ENCODE peak calls at places on chromosomes 6 and 20, in eight cellular contexts. T is mesothelial cell of epicardium; I is bronchial epithelial cell; V is endothelial cell; P is body of pancreas; K is mammary epithelial cell; C is adrenal gland; Q is CD8-positive, alpha-beta T cell. H is an unnamed sample.
A peak's percentile ranks its signal among the peaks of the same experiment; 100 is the strongest.

GRCh38 chr20:51412991-51413471 is 129.5 kb downstream of the NFATC2 start:
- DNase-seq in C (no peak), P (no peak), V (no peak), I (no peak), K (no peak), Q (no peak), T (no peak), H (no peak)

GRCh38 chr20:60008130-60008808 is 50.0 kb downstream of the CDH26 start:
- DNase-seq in P (no peak), Q (no peak), V (no peak), C (no peak), K (no peak), I (no peak), T (no peak), H (peak; percentile 66)

GRCh38 chr6:163218361-163218894 is 196.1 kb upstream of the QKI start:
- DNase-seq in T (no peak), P (no peak), I (no peak), C (no peak), V (no peak), Q (no peak), K (no peak), H (no peak)

GRCh38 chr6:163327936-163328335 is 86.6 kb upstream of the QKI start:
- DNase-seq in T (no peak), I (no peak), Q (no peak), P (no peak), C (no peak), V (no peak), K (no peak), H (no peak)

GRCh38 chr6:152218887-152219286 is 411.4 kb downstream of the ESR1 start:
- DNase-seq in C (no peak), K (no peak), I (no peak), P (no peak), T (no peak), Q (no peak), V (no peak), H (no peak)

GRCh38 chr6:148599967-148600426 is 146.8 kb upstream of the UST start:
- DNase-seq in V (no peak), P (no peak), T (no peak), K (no peak), Q (no peak), I (no peak), C (no peak), H (no peak)

GRCh38 chr6:42199106-42199981 is 4.6 kb upstream of the GUCA1B start:
- DNase-seq in K (peak; percentile 14), V (no peak), T (no peak), C (no peak), P (no peak), Q (no peak), I (peak; percentile 26), H (no peak)

GRCh38 chr6:94446120-94446519 is 1026.8 kb upstream of the EPHA7 start:
- DNase-seq in K (no peak), I (no peak), P (no peak), Q (no peak), C (no peak), V (no peak), T (no peak), H (no peak)

GRCh38 chr20:16385891-16386290 is 187.4 kb downstream of the KIF16B start:
- DNase-seq in P (no peak), I (no peak), Q (no peak), T (no peak), V (no peak), K (no peak), C (no peak), H (no peak)

GRCh38 chr20:571754-572331 is 28.3 kb upstream of the CSNK2A1 start:
- DNase-seq in T (peak; percentile 44), C (peak; percentile 60), Q (no peak), K (no peak), V (peak; percentile 50), P (peak; percentile 43), I (no peak), H (no peak)

GRCh38 chr20:12598894-12599293 is 409.9 kb upstream of the SPTLC3 start:
- DNase-seq in V (no peak), Q (no peak), C (no peak), P (no peak), I (peak; percentile 9), T (no peak), K (no peak), H (no peak)

GRCh38 chr6:52538252-52538905 is 38.5 kb downstream of the TRAM2 start:
- DNase-seq in P (no peak), V (no peak), I (no peak), K (no peak), C (no peak), Q (no peak), T (no peak), H (no peak)

GRCh38 chr6:157755752-157756411 is 67.2 kb upstream of the SNX9 start:
- DNase-seq in P (no peak), I (no peak), C (no peak), K (no peak), T (no peak), Q (no peak), V (no peak), H (no peak)

DNA sequence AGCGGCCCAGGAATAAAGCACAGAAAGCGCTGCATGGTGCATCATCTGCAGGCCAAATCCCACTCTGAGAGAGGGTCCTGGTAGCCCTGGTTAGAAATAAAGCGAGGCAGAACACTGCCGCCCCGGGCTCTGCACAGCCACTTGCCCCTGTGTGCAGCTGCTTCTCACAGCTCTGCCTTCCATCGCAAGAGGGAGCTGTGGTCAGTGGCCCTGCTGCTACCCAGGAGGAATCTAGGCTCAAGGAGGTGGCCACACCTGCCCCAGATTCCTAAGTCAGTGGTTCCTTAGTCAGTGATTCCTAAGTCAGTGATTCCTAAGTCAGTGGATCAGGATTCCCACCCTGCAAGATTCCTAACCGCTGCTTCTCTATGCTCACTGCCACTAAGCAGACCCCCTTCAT is 8.8 kb downstream of the CDH4 start:
- DNase-seq in P (no peak), Q (no peak), T (no peak), I (peak; percentile 10), K (peak; percentile 29), V (no peak), C (no peak), H (no peak)
- TF ChIP-seq CTCF in P (no peak), Q (no peak), T (no peak), I (peak; percentile 38), K (no peak), V (no peak), C (no peak), H (no peak)

DNA sequence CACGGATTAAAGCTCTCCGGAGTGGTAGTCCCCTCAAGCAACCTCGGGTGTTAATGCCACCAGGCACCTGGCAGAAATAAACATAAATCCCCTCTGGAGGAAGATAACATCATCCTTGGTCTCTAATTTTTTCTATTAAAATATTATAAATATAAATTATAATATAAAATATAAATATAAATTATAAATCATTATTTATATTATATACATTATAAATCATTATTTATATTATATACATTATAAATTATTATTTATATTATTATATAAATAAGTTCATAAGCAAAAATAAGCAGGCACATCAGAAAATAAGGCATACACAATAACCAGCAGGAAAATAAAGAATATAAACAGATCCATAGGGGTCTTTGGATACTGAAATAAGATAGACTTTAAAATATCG is 39.2 kb downstream of the GABRR2 start:
- DNase-seq in T (no peak), P (no peak), I (no peak), K (no peak), V (no peak), Q (no peak), C (no peak), H (no peak)
- TF ChIP-seq CTCF in T (no peak), P (no peak), I (no peak), K (no peak), V (no peak), Q (no peak), C (no peak), H (no peak)

GRCh38 chr6:125781307-125781868 is 9.4 kb upstream of the NCOA7 start:
- DNase-seq in P (peak; percentile 33), Q (peak; percentile 72), T (no peak), K (no peak), I (no peak), C (no peak), V (no peak), H (no peak)
- TF ChIP-seq CTCF in P (no peak), Q (no peak), T (no peak), K (no peak), I (no peak), C (no peak), V (no peak), H (peak; percentile 49)

DNA sequence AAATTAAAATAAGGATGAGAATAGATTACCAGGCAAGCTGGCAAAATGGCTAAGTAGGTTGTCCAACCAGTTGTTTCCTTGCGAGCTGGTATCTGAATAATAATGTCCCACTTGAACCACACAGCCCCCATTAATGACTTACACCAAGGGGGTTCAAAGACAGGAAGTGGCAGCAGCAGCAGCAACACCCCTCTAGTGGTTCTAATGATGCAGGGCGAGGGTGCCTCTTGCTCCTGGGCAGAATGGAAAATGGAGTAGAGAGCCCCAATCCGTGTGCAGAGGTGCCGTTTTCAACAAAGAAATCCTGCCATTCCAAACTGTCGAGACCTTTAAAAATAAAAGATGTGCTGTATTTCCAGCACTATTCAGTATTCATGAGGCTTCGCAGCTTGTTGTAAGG is 218.1 kb downstream of the TSHZ2 start:
- DNase-seq in I (no peak), C (no peak), Q (no peak), T (no peak), P (no peak), V (no peak), K (no peak), H (no peak)
- TF ChIP-seq CTCF in I (no peak), C (no peak), Q (no peak), T (no peak), P (no peak), V (no peak), K (no peak), H (no peak)

H was measured in osteocyte.